ENCODE peak calls at places on chromosomes 11 and 22, in six cellular contexts. One of them, this sample, is unnamed.

GRCh38 chr22:46008836-46009596 is 32.1 kb upstream of the WNT7B start:
- DNase-seq in cardiac muscle cell: no peak
- DNase-seq in right atrium auricular region: no peak
- DNase-seq in fibroblast of lung: no peak
- DNase-seq in IMR-90: no peak
- DNase-seq in A673: no peak
- DNase-seq in this sample: no peak

GRCh38 chr11:86637976-86638375 is 34.4 kb downstream of the ME3 start:
- DNase-seq in cardiac muscle cell: no peak
- DNase-seq in right atrium auricular region: no peak
- DNase-seq in fibroblast of lung: no peak
- DNase-seq in IMR-90: peak; percentile 49
- DNase-seq in A673: no peak
- DNase-seq in this sample: peak; percentile 56

GRCh38 chr22:37485006-37485713 is 1.0 kb downstream of the MFNG start:
- DNase-seq in cardiac muscle cell: no peak
- DNase-seq in right atrium auricular region: no peak
- DNase-seq in fibroblast of lung: no peak
- DNase-seq in IMR-90: no peak
- DNase-seq in A673: no peak
- DNase-seq in this sample: no peak

GRCh38 chr11:22337571-22338464 is at the start of gene SLC17A6:
- DNase-seq in cardiac muscle cell: peak; percentile 58
- DNase-seq in right atrium auricular region: no peak
- DNase-seq in fibroblast of lung: peak; percentile 27
- DNase-seq in IMR-90: peak; percentile 8
- DNase-seq in A673: peak; percentile 67
- DNase-seq in this sample: peak; percentile 16

GRCh38 chr22:21448627-21449416 is 18.4 kb upstream of the TMEM191C start:
- DNase-seq in cardiac muscle cell: no peak
- DNase-seq in right atrium auricular region: no peak
- DNase-seq in fibroblast of lung: no peak
- DNase-seq in IMR-90: no peak
- DNase-seq in A673: no peak
- DNase-seq in this sample: no peak

GRCh38 chr22:30984317-30984716 is 15.3 kb downstream of the TUG1 start:
- DNase-seq in cardiac muscle cell: no peak
- DNase-seq in right atrium auricular region: no peak
- DNase-seq in fibroblast of lung: no peak
- DNase-seq in IMR-90: no peak
- DNase-seq in A673: no peak
- DNase-seq in this sample: no peak

GRCh38 chr11:63817758-63818498 is 4.7 kb downstream of the SPINDOC start:
- DNase-seq in cardiac muscle cell: no peak
- DNase-seq in right atrium auricular region: no peak
- DNase-seq in fibroblast of lung: no peak
- DNase-seq in IMR-90: no peak
- DNase-seq in A673: no peak
- DNase-seq in this sample: no peak

GRCh38 chr22:21964918-21965484 is 12.4 kb upstream of the PPM1F start:
- DNase-seq in cardiac muscle cell: no peak
- DNase-seq in right atrium auricular region: no peak
- DNase-seq in fibroblast of lung: no peak
- DNase-seq in IMR-90: no peak
- DNase-seq in A673: no peak
- DNase-seq in this sample: no peak

GRCh38 chr11:76606102-76606793 is 64.3 kb downstream of the LRRC32 start:
- DNase-seq in cardiac muscle cell: peak; percentile 90
- DNase-seq in right atrium auricular region: peak; percentile 79
- DNase-seq in fibroblast of lung: no peak
- DNase-seq in IMR-90: no peak
- DNase-seq in A673: no peak
- DNase-seq in this sample: peak; percentile 81

DNA sequence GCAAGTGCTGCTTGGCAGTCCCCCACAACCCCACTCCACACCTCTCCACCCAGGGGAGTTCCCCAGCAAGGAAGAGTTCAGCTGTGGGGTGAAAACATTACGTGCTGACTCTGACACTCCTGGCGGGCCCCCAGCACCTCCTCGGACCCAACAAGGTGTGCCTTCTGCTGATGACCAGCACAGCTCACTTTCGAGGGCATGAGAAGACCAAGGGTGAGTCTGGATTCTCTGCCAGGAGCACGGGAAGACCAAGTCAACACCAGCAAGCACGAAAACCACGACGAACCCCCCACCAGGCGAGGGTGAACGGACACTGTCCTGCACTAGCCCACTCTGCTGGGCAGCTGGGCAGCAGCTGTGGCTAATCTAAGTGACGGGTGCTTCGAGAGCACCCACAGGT is 1.4 kb downstream of the ALG12 start:
- DNase-seq in cardiac muscle cell: no peak
- DNase-seq in right atrium auricular region: no peak
- DNase-seq in fibroblast of lung: no peak
- DNase-seq in IMR-90: no peak
- DNase-seq in A673: no peak
- DNase-seq in this sample: no peak
- H3K4me3 ChIP-seq in cardiac muscle cell: no peak overlapping the region
- H3K4me3 ChIP-seq in right atrium auricular region: no peak overlapping the region
- H3K4me3 ChIP-seq in fibroblast of lung: no peak overlapping the region
- H3K4me3 ChIP-seq in IMR-90: no peak overlapping the region
- H3K4me3 ChIP-seq in A673: peak overlapping the region; percentile 99
- H3K4me3 ChIP-seq in this sample: no peak overlapping the region

GRCh38 chr22:49193901-49194465 is 633.7 kb downstream of the BRD1 start:
- DNase-seq in cardiac muscle cell: no peak
- DNase-seq in right atrium auricular region: no peak
- DNase-seq in fibroblast of lung: no peak
- DNase-seq in IMR-90: no peak
- DNase-seq in A673: no peak
- DNase-seq in this sample: no peak

GRCh38 chr22:49191506-49191980 is 636.1 kb downstream of the BRD1 start:
- DNase-seq in cardiac muscle cell: no peak
- DNase-seq in right atrium auricular region: no peak
- DNase-seq in fibroblast of lung: no peak
- DNase-seq in IMR-90: no peak
- DNase-seq in A673: no peak
- DNase-seq in this sample: no peak

GRCh38 chr22:49192180-49192856 is 635.4 kb downstream of the BRD1 start:
- DNase-seq in cardiac muscle cell: no peak
- DNase-seq in right atrium auricular region: no peak
- DNase-seq in fibroblast of lung: no peak
- DNase-seq in IMR-90: no peak
- DNase-seq in A673: no peak
- DNase-seq in this sample: no peak

GRCh38 chr22:49192857-49193250 is 634.8 kb downstream of the BRD1 start:
- DNase-seq in cardiac muscle cell: no peak
- DNase-seq in right atrium auricular region: no peak
- DNase-seq in fibroblast of lung: no peak
- DNase-seq in IMR-90: no peak
- DNase-seq in A673: no peak
- DNase-seq in this sample: no peak

DNA sequence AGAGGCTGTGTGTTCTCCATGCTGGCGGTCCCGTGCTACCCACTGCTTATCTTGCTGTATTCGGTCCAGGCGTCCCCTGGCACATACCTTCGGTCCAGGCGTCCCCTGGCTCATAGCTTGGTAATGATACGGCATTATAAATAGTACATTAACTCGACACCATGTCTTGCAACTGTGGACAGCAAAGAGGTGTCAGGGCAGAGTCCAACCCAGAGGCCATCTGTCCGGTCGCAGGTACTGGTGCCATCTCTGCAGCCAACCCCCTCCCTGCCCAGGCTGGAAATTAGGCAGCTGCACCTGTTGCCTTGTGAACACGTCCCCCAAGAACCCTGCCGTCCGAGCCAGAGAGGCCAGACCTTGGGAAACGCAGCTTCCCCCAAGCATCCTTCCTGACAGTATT is 634.3 kb downstream of the BRD1 start:
- DNase-seq in cardiac muscle cell: no peak
- DNase-seq in right atrium auricular region: no peak
- DNase-seq in fibroblast of lung: no peak
- DNase-seq in IMR-90: no peak
- DNase-seq in A673: no peak
- DNase-seq in this sample: no peak
- TF ChIP-seq CTCF in cardiac muscle cell: no peak
- TF ChIP-seq CTCF in right atrium auricular region: no peak
- TF ChIP-seq CTCF in fibroblast of lung: no peak
- TF ChIP-seq CTCF in IMR-90: no peak
- TF ChIP-seq CTCF in A673: no peak
- TF ChIP-seq CTCF in this sample: no peak

GRCh38 chr11:105004021-105004420 is 18.9 kb downstream of the CASP5 start:
- DNase-seq in cardiac muscle cell: peak; percentile 36
- DNase-seq in right atrium auricular region: no peak
- DNase-seq in fibroblast of lung: peak; percentile 35
- DNase-seq in IMR-90: no peak
- DNase-seq in A673: no peak
- DNase-seq in this sample: peak; percentile 80
- H3K4me3 ChIP-seq in cardiac muscle cell: no peak overlapping the region
- H3K4me3 ChIP-seq in right atrium auricular region: no peak overlapping the region
- H3K4me3 ChIP-seq in fibroblast of lung: no peak overlapping the region
- H3K4me3 ChIP-seq in IMR-90: no peak overlapping the region
- H3K4me3 ChIP-seq in A673: no peak overlapping the region
- H3K4me3 ChIP-seq in this sample: no peak overlapping the region

DNA sequence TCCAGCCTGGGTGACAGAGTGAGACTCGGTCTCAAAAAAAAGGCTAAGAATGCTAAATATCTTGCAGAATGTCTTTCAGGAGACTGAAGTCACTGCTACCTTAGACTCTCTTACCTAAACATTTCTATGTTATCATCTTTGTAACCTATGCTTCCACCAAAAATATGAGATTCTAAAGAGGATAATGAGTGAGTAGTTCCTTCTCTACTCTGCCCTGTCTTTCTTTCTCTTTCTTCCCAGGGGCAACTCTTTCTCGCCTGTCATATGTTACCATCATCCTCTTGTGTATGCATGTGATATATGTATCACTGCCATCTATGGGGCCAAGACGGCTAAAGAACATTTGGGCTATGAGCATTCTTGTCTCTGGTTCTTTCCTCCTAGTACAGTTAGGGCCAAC is 9.0 kb upstream of the RASSF10 start:
- DNase-seq in cardiac muscle cell: no peak
- DNase-seq in right atrium auricular region: no peak
- DNase-seq in fibroblast of lung: no peak
- DNase-seq in IMR-90: no peak
- DNase-seq in A673: no peak
- DNase-seq in this sample: no peak
- TF ChIP-seq CTCF in cardiac muscle cell: no peak
- TF ChIP-seq CTCF in right atrium auricular region: no peak
- TF ChIP-seq CTCF in fibroblast of lung: no peak
- TF ChIP-seq CTCF in IMR-90: no peak
- TF ChIP-seq CTCF in A673: no peak
- TF ChIP-seq CTCF in this sample: no peak

DNA sequence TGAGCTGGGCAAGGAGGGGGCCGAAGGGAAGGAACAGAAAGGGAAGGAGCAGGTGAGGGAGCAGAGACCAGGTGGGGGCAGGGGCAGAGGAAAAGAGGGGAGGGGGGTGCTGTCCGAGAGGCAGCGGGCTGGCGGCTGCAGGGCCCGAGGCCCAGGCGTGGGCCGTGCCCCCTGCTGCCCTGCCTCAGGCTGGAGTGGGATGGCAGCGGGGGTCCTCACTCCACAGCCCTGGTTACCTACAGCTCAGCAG is 2.3 kb downstream of the IGF2 start:
- DNase-seq in cardiac muscle cell: no peak
- DNase-seq in right atrium auricular region: no peak
- DNase-seq in fibroblast of lung: no peak
- DNase-seq in IMR-90: no peak
- DNase-seq in A673: no peak
- DNase-seq in this sample: no peak
- H3K4me3 ChIP-seq in cardiac muscle cell: peak overlapping the region; percentile 41
- H3K4me3 ChIP-seq in right atrium auricular region: peak overlapping the region; percentile 50
- H3K4me3 ChIP-seq in fibroblast of lung: no peak overlapping the region
- H3K4me3 ChIP-seq in IMR-90: peak overlapping the region; percentile 41
- H3K4me3 ChIP-seq in A673: no peak overlapping the region
- H3K4me3 ChIP-seq in this sample: no peak overlapping the region

DNA sequence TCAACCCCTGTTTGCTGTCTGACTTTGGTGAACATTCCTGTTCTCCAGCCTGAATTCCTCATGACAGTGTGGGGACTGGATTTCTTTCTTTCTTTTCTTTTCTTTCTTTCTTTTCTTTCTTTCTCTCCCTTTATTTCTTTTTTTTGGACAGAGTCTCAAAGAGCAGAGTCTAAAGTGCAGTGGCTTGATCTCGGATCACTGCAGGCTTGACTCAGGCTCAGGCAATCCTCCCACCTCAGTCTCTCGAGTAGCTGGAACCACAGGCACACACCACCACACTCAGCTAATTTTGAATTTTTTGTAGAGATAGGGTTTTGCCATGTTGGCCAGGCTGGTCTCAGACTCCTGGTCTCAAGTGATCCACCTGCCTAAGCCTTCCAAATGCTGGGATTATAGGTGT is 63.1 kb downstream of the RPUSD4 start:
- DNase-seq in cardiac muscle cell: no peak
- DNase-seq in right atrium auricular region: no peak
- DNase-seq in fibroblast of lung: no peak
- DNase-seq in IMR-90: no peak
- DNase-seq in A673: no peak
- DNase-seq in this sample: no peak
- TF ChIP-seq CTCF in cardiac muscle cell: no peak
- TF ChIP-seq CTCF in right atrium auricular region: no peak
- TF ChIP-seq CTCF in fibroblast of lung: no peak
- TF ChIP-seq CTCF in IMR-90: no peak
- TF ChIP-seq CTCF in A673: no peak
- TF ChIP-seq CTCF in this sample: no peak

GRCh38 chr11:114080219-114080618 is 20.7 kb downstream of the ZBTB16 start:
- DNase-seq in cardiac muscle cell: peak; percentile 68
- DNase-seq in right atrium auricular region: no peak
- DNase-seq in fibroblast of lung: peak; percentile 84
- DNase-seq in IMR-90: no peak
- DNase-seq in A673: peak; percentile 77
- DNase-seq in this sample: peak; percentile 87
- H3K4me3 ChIP-seq in cardiac muscle cell: no peak overlapping the region
- H3K4me3 ChIP-seq in right atrium auricular region: no peak overlapping the region
- H3K4me3 ChIP-seq in fibroblast of lung: no peak overlapping the region
- H3K4me3 ChIP-seq in IMR-90: no peak overlapping the region
- H3K4me3 ChIP-seq in A673: no peak overlapping the region
- H3K4me3 ChIP-seq in this sample: no peak overlapping the region

GRCh38 chr22:39808087-39808486 is 85.5 kb downstream of the ENTHD1 start:
- DNase-seq in cardiac muscle cell: peak; percentile 44
- DNase-seq in right atrium auricular region: no peak
- DNase-seq in fibroblast of lung: peak; percentile 11
- DNase-seq in IMR-90: peak; percentile 6
- DNase-seq in A673: peak; percentile 66
- DNase-seq in this sample: peak; percentile 21
- TF ChIP-seq CTCF in cardiac muscle cell: peak; percentile 53
- TF ChIP-seq CTCF in right atrium auricular region: no peak
- TF ChIP-seq CTCF in fibroblast of lung: peak; percentile 37
- TF ChIP-seq CTCF in IMR-90: peak; percentile 39
- TF ChIP-seq CTCF in A673: peak; percentile 74
- TF ChIP-seq CTCF in this sample: peak; percentile 52

GRCh38 chr11:131041331-131042040 is 125.2 kb upstream of the SNX19 start:
- DNase-seq in cardiac muscle cell: no peak
- DNase-seq in right atrium auricular region: no peak
- DNase-seq in fibroblast of lung: no peak
- DNase-seq in IMR-90: no peak
- DNase-seq in A673: no peak
- DNase-seq in this sample: peak; percentile 62
- H3K4me3 ChIP-seq in cardiac muscle cell: no peak overlapping the region
- H3K4me3 ChIP-seq in right atrium auricular region: no peak overlapping the region
- H3K4me3 ChIP-seq in fibroblast of lung: no peak overlapping the region
- H3K4me3 ChIP-seq in IMR-90: no peak overlapping the region
- H3K4me3 ChIP-seq in A673: no peak overlapping the region
- H3K4me3 ChIP-seq in this sample: no peak overlapping the region